ENCODE peak calls at places on chromosome 14, in eight cellular contexts. Q, P, S, V, H, Y, C and G are unnamed samples.

GRCh38 chr14:60803871-60804270 is 69.3 kb downstream of the MNAT1 start:
- DNase-seq in Y (no peak), P (no peak), H (no peak), C (no peak), S (no peak), Q (no peak), V (no peak), G (no peak)

GRCh38 chr14:63764103-63764502 is 36.2 kb upstream of the SGPP1 start:
- DNase-seq in C (no peak), Y (no peak), Q (no peak), S (no peak), V (no peak), P (peak), H (no peak), G (no peak)

GRCh38 chr14:67934087-67934486 is 114.5 kb downstream of the RAD51B start:
- DNase-seq in V (peak), H (peak), S (no peak), Y (peak), P (peak), C (peak), Q (peak), G (peak)

GRCh38 chr14:37985826-37986470 is 221.8 kb upstream of the SSTR1 start:
- DNase-seq in Q (peak), S (no peak), P (peak), H (no peak), C (peak), Y (peak), V (peak), G (peak)

GRCh38 chr14:71130491-71131179 is 223.4 kb downstream of the PCNX1 start:
- DNase-seq in V (peak), S (no peak), Q (no peak), H (no peak), C (peak), Y (peak), P (no peak), G (peak)

GRCh38 chr14:21822109-21822508 is 148.5 kb upstream of the OR4E1 start:
- DNase-seq in Y (no peak), C (no peak), S (no peak), P (no peak), V (peak), Q (no peak), H (no peak), G (no peak)

GRCh38 chr14:66398437-66398836 is 87.7 kb upstream of the CCDC196 start:
- DNase-seq in Y (no peak), V (no peak), P (no peak), C (no peak), S (no peak), H (no peak), Q (no peak), G (no peak)

GRCh38 chr14:33915682-33916081 is 35.2 kb downstream of the EGLN3 start:
- DNase-seq in S (no peak), H (no peak), Q (no peak), P (no peak), C (no peak), Y (no peak), V (no peak), G (no peak)

GRCh38 chr14:68148276-68148675 is 328.7 kb downstream of the RAD51B start:
- DNase-seq in Y (peak), C (no peak), S (no peak), H (no peak), P (no peak), Q (no peak), V (peak), G (peak)

GRCh38 chr14:38143651-38144505 is 63.8 kb upstream of the SSTR1 start:
- DNase-seq in P (no peak), C (no peak), Q (no peak), H (no peak), V (peak), Y (peak), S (no peak), G (peak)

GRCh38 chr14:76267322-76268012 is 108.5 kb upstream of the ESRRB start:
- DNase-seq in V (peak), Q (peak), P (no peak), Y (peak), H (peak), S (no peak), C (peak), G (no peak)

GRCh38 chr14:102819176-102819628 is 42.0 kb downstream of the TRAF3 start:
- DNase-seq in V (peak), Y (no peak), Q (no peak), C (no peak), P (peak), S (no peak), H (no peak), G (no peak)

GRCh38 chr14:22176930-22177329 is 412.1 kb downstream of the DAD1 start:
- DNase-seq in P (no peak), H (no peak), Y (no peak), Q (no peak), V (peak), C (no peak), S (no peak), G (no peak)

GRCh38 chr14:46769292-46769691 is 117.7 kb upstream of the RPL10L start:
- DNase-seq in P (no peak), H (no peak), S (no peak), C (no peak), V (no peak), Y (no peak), Q (no peak), G (no peak)

GRCh38 chr14:83164016-83164415 is 1630.4 kb upstream of the SEL1L start:
- DNase-seq in V (peak), Q (no peak), P (no peak), C (no peak), H (no peak), S (no peak), Y (peak), G (peak)

DNA sequence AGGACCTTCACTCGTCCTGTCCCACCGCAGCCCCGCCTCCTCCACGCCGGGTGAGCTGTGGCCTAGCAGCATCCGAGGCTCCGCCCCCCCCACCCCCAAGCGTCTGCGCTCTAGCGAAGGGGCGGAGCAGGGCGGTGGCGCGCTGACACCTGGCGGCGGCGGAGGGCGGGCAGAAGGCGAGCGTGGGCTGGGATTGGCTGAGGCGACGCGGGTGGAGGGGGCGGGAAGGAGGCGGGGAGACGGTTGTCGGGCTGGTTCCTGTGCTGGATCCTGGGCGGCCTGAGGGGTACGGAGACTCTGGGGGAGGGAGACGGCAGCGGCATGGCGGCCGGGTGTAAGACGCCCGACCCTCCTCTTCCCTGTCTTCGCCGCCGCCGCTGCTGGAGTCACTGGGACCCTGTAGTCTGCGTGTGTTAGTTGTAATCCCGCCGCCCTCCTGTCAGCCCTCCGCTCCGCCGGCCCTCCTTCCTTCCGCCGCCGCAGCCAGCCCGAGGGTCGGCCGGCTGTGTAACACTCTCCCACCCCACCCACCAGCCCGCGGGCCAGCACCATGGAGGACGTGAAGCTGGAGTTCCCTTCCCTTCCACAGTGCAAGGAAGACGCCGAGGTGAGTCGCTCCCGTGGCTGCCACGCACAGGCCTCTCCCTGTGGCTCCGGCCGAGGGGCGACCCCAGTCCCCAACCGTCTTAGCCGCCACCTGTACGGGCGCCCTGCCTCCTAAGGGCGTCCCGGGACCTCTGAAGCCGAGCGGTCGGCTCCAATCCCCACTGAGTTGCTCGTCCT is at the start of gene STYX:
- DNase-seq in Q (peak), P (peak), Y (peak), S (peak), V (peak), H (peak), C (peak), G (peak)
- TF ChIP-seq CTCF in Q (peak), P (peak), Y (no peak), S (no peak), V (peak), H (no peak), C (no peak), G (peak)

DNA sequence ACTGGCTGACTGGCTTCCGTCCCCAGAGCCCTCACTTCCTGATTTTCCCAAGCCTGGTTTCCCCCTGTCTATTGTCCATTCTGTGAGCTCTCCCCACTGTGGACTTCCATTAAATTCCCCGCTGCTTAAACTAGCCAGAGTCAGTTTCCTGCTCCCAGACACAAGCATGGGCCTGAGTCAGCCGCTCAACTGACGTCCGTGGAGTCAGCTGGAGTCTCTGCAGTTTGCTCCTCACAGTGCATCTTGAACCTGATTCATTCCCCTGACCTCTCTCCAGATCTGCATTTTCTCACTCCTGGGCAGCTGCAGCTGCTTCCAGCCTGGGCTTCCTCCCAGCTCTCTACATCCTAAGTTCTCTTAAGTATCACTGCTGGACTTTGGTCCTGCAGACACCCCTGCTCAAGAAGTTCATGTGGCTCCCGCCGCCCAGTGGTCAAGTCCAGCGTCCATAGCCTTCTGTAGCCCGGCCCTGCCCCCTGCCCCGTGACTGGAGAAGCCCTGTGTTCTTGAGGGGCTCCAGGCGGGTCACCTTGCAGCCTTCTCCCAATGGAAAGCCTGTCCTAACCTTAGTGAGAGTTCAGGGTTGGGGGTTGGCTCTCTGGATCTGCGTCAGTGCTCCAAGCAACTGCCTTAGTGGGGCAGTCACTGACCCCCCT is 20.0 kb downstream of the NFKBIA start:
- DNase-seq in P (peak), S (no peak), Q (no peak), V (peak), C (no peak), Y (peak), H (peak), G (peak)
- TF ChIP-seq CTCF in P (peak), S (no peak), Q (no peak), V (no peak), C (no peak), Y (peak), H (no peak), G (peak)

DNA sequence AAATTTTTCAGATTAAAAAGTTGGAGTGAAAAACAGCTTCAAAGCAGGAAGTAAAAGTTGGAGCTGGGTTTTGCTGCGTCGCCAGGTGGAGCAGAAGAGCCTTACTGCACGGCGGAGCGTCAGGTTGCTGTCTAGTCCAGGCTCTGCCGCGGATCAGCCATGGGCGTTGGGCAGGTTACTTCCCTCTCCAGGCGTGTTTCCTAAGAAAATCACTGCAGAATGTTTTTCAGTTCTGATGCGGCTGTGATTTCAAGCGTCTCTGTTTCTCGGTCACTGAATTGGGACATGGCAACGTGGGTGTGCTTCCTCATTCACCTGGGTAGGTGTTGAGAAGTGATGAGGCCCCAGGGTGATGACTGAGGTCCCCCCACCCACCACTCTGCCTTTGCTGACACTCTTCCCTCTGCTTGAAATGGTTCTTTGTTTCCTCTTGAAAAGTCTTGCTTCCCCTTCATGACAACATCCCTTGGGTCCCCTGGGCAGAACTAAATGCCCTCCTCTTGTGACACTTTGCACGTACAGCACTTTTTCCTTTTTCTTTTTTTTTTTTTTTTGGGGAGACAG is 7.6 kb downstream of the EVL start:
- DNase-seq in P (no peak), H (no peak), C (peak), V (peak), Y (no peak), S (no peak), Q (no peak), G (no peak)
- TF ChIP-seq CTCF in P (no peak), H (no peak), C (no peak), V (peak), Y (no peak), S (peak), Q (no peak), G (no peak)

DNA sequence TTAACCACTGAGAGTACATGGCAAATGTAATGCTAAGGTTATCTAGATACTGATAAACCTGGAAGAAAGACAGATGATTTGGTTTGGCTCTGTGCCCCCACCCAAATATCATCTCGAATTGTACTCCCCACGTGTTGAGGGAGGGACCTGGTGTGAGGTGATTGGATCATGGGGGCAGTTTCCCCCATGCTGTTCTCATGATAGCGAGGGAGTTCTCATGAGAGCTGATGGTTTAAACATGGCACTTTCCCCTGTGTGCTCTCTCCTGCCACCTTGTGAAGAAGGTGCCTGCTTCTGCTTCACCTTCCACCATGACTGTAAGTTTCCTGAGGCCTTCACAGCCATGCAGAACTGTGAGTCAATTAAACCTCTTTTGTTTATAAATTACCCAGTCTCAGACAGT is 14.2 kb downstream of the NOXRED1 start:
- DNase-seq in Q (peak), H (no peak), C (peak), S (no peak), Y (peak), P (peak), V (peak), G (no peak)
- TF ChIP-seq CTCF in Q (no peak), H (no peak), C (no peak), S (peak), Y (peak), P (peak), V (peak), G (peak)